ENCODE peak calls at places on chromosome 11, in seven cellular contexts. A, R, Y, T, O, G and K are unnamed samples.

GRCh38 chr11:99277281-99277680 is 256.5 kb downstream of the CNTN5 start:
- DNase-seq in A (no peak), R (no peak), Y (no peak), T (no peak), O (no peak), G (no peak), K (no peak)

GRCh38 chr11:36729765-36730164 is 131.7 kb upstream of the RAG2 start:
- DNase-seq in A (no peak), R (no peak), Y (no peak), T (no peak), O (no peak), G (no peak), K (no peak)

GRCh38 chr11:86492370-86493030 is 117.8 kb downstream of the CCDC81 start:
- DNase-seq in A (no peak), R (no peak), Y (no peak), T (no peak), O (no peak), G (peak; percentile 51), K (no peak)

GRCh38 chr11:70508231-70508480 is 109.8 kb downstream of the CTTN start:
- DNase-seq in A (no peak), R (peak; percentile 4), Y (no peak), T (no peak), O (no peak), G (no peak), K (no peak)

GRCh38 chr11:16226245-16226644 is 130.1 kb downstream of the SOX6 start:
- DNase-seq in A (peak; percentile 91), R (peak; percentile 53), Y (no peak), T (no peak), O (no peak), G (no peak), K (peak; percentile 85)

GRCh38 chr11:122178795-122179194 is 62.8 kb upstream of the BLID start:
- DNase-seq in A (no peak), R (no peak), Y (no peak), T (no peak), O (no peak), G (peak; percentile 44), K (no peak)

GRCh38 chr11:119479685-119480275 is 56.8 kb upstream of the THY1 start:
- DNase-seq in A (no peak), R (no peak), Y (no peak), T (peak; percentile 8), O (no peak), G (peak; percentile 42), K (no peak)

GRCh38 chr11:12207384-12208150 is 97.2 kb downstream of the MICAL2 start:
- DNase-seq in A (no peak), R (no peak), Y (no peak), T (peak; percentile 84), O (no peak), G (peak; percentile 61), K (no peak)

GRCh38 chr11:71228961-71229360 is 23.4 kb downstream of the SHANK2 start:
- DNase-seq in A (no peak), R (no peak), Y (no peak), T (no peak), O (no peak), G (no peak), K (no peak)

GRCh38 chr11:17786824-17787525 is 52.4 kb downstream of the KCNC1 start:
- DNase-seq in A (no peak), R (no peak), Y (no peak), T (no peak), O (no peak), G (peak; percentile 58), K (no peak)

GRCh38 chr11:96263361-96263763 is 79.6 kb downstream of the MAML2 start:
- DNase-seq in A (no peak), R (no peak), Y (no peak), T (no peak), O (no peak), G (peak; percentile 84), K (no peak)

GRCh38 chr11:84549221-84549620 is 1077.9 kb downstream of the DLG2 start:
- DNase-seq in A (no peak), R (no peak), Y (no peak), T (no peak), O (no peak), G (peak; percentile 17), K (no peak)

GRCh38 chr11:112279901-112280267 is 19.2 kb upstream of the PLET1 start:
- DNase-seq in A (peak; percentile 54), R (peak; percentile 85), Y (peak; percentile 54), T (peak; percentile 82), O (peak; percentile 17), G (peak; percentile 55), K (peak; percentile 76)

GRCh38 chr11:1442163-1442562 is 44.4 kb downstream of the MOB2 start:
- DNase-seq in A (no peak), R (no peak), Y (no peak), T (no peak), O (no peak), G (no peak), K (no peak)

GRCh38 chr11:13831707-13832106 is 130.8 kb upstream of the SPON1 start:
- DNase-seq in A (peak; percentile 18), R (no peak), Y (no peak), T (no peak), O (no peak), G (no peak), K (no peak)

GRCh38 chr11:86508604-86509471 is 134.2 kb downstream of the CCDC81 start:
- DNase-seq in A (no peak), R (no peak), Y (no peak), T (no peak), O (no peak), G (peak; percentile 40), K (no peak)

GRCh38 chr11:22479986-22480740 is 142.0 kb downstream of the SLC17A6 start:
- DNase-seq in A (no peak), R (no peak), Y (no peak), T (no peak), O (no peak), G (no peak), K (no peak)

GRCh38 chr11:98029832-98030231 is 990.9 kb upstream of the CNTN5 start:
- DNase-seq in A (no peak), R (no peak), Y (no peak), T (no peak), O (no peak), G (no peak), K (no peak)

GRCh38 chr11:1382831-1383607 is 6.7 kb upstream of the BRSK2 start:
- DNase-seq in A (peak; percentile 84), R (peak; percentile 85), Y (no peak), T (peak; percentile 89), O (peak; percentile 26), G (peak; percentile 45), K (peak; percentile 74)

GRCh38 chr11:11843233-11843632 is 1.5 kb downstream of the USP47 start:
- DNase-seq in A (no peak), R (no peak), Y (no peak), T (no peak), O (no peak), G (peak; percentile 68), K (no peak)

GRCh38 chr11:75536786-75537629 is 11.3 kb upstream of the GDPD5 start:
- DNase-seq in A (no peak), R (no peak), Y (peak; percentile 16), T (peak; percentile 81), O (peak; percentile 82), G (no peak), K (no peak)

GRCh38 chr11:109789911-109790310 is 303.3 kb upstream of the ZC3H12C start:
- DNase-seq in A (no peak), R (no peak), Y (no peak), T (no peak), O (no peak), G (peak; percentile 13), K (no peak)

GRCh38 chr11:94120946-94121345 is 7.7 kb upstream of the PANX1 start:
- DNase-seq in A (no peak), R (no peak), Y (no peak), T (no peak), O (no peak), G (peak; percentile 64), K (no peak)

GRCh38 chr11:85779956-85780640 is 30.8 kb downstream of the SYTL2 start:
- DNase-seq in A (no peak), R (no peak), Y (no peak), T (no peak), O (no peak), G (no peak), K (no peak)

GRCh38 chr11:111395081-111395480 is 16.0 kb upstream of the POU2AF1 start:
- DNase-seq in A (peak; percentile 43), R (no peak), Y (no peak), T (no peak), O (no peak), G (no peak), K (no peak)

GRCh38 chr11:6727971-6728890 is 43.5 kb downstream of the OR2AG2 start:
- DNase-seq in A (no peak), R (no peak), Y (no peak), T (no peak), O (no peak), G (no peak), K (no peak)

GRCh38 chr11:95531116-95531515 is 258.5 kb downstream of the FAM76B start:
- DNase-seq in A (no peak), R (no peak), Y (no peak), T (no peak), O (no peak), G (peak; percentile 71), K (no peak)

GRCh38 chr11:59053387-59053786 is 32.7 kb upstream of the GLYATL1B start:
- DNase-seq in A (peak; percentile 67), R (peak; percentile 71), Y (no peak), T (peak; percentile 86), O (no peak), G (peak; percentile 39), K (peak; percentile 68)

GRCh38 chr11:132910016-132910760 is 622.1 kb downstream of the OPCML start:
- DNase-seq in A (no peak), R (no peak), Y (no peak), T (no peak), O (no peak), G (no peak), K (no peak)

GRCh38 chr11:56533054-56533740 is 9.9 kb downstream of the OR5M11 start:
- DNase-seq in A (no peak), R (no peak), Y (no peak), T (no peak), O (no peak), G (no peak), K (no peak)

GRCh38 chr11:59753650-59754493 is 1.3 kb upstream of the STX3 start:
- DNase-seq in A (peak; percentile 87), R (peak; percentile 91), Y (peak; percentile 12), T (peak; percentile 88), O (peak; percentile 50), G (peak; percentile 79), K (peak; percentile 89)

GRCh38 chr11:66247295-66247694 is 21.1 kb upstream of the RAB1B start:
- DNase-seq in A (no peak), R (no peak), Y (no peak), T (no peak), O (no peak), G (no peak), K (no peak)

GRCh38 chr11:34050536-34050935 is 995 bp upstream of the CAPRIN1 start:
- DNase-seq in A (no peak), R (no peak), Y (no peak), T (no peak), O (no peak), G (peak; percentile 91), K (no peak)

GRCh38 chr11:128599729-128600128 is 12.4 kb upstream of the ETS1 start:
- DNase-seq in A (no peak), R (no peak), Y (no peak), T (peak; percentile 42), O (no peak), G (no peak), K (no peak)